ENCODE peak calls at places on chromosomes 5 and 9, in six cellular contexts. Y is K562, L is HepG2, F is upper lobe of left lung, C is HCT116, D is GM12878. M is an unnamed sample. For H3K4me1, the result is how much of the 10 kb centered on the place peaks cover.

GRCh38 chr5:149584106-149584505 is 2.8 kb downstream of the ARHGEF37 start:
- ATAC-seq in Y (no peak), L (no peak), F (no peak), C (no peak), D (no peak), M (no peak)

GRCh38 chr5:15249152-15249551 is 250.8 kb upstream of the FBXL7 start:
- ATAC-seq in Y (no peak), L (no peak), F (no peak), C (no peak), D (no peak), M (no peak)

GRCh38 chr5:142235050-142235797 is 89.6 kb downstream of the SPRY4 start:
- ATAC-seq in Y (no peak), L (no peak), F (no peak), C (peak), D (no peak), M (no peak)

GRCh38 chr9:87370003-87370685 is 127.5 kb upstream of the DAPK1 start:
- ATAC-seq in Y (no peak), L (no peak), F (no peak), C (no peak), D (no peak), M (no peak)

GRCh38 chr9:93480728-93481324 is 27.4 kb upstream of the FAM120AOS start:
- ATAC-seq in Y (no peak), L (peak), F (no peak), C (no peak), D (no peak), M (no peak)

GRCh38 chr9:36337002-36337401 is 63.1 kb downstream of the RNF38 start:
- ATAC-seq in Y (no peak), L (no peak), F (no peak), C (no peak), D (peak), M (no peak)

GRCh38 chr5:87803352-87803751 is 390.6 kb upstream of the CCNH start:
- ATAC-seq in Y (no peak), L (no peak), F (no peak), C (no peak), D (no peak), M (no peak)

GRCh38 chr9:98977813-98978212 is 34.1 kb downstream of the COL15A1 start:
- ATAC-seq in Y (no peak), L (no peak), F (no peak), C (no peak), D (no peak), M (no peak)

GRCh38 chr5:551406-551805 is 27.2 kb upstream of the SLC9A3 start:
- ATAC-seq in Y (no peak), L (no peak), F (no peak), C (no peak), D (no peak), M (no peak)

GRCh38 chr5:36128795-36129194 is 22.9 kb downstream of the LMBRD2 start:
- ATAC-seq in Y (no peak), L (no peak), F (no peak), C (no peak), D (no peak), M (no peak)

GRCh38 chr9:114462791-114463190 is 42.5 kb downstream of the WHRN start:
- ATAC-seq in Y (no peak), L (no peak), F (no peak), C (no peak), D (no peak), M (no peak)

GRCh38 chr9:128091144-128091543 is 23.1 kb downstream of the SLC25A25 start:
- ATAC-seq in Y (no peak), L (no peak), F (peak), C (no peak), D (no peak), M (peak)

GRCh38 chr9:90961375-90961774 is 159.8 kb downstream of the SYK start:
- ATAC-seq in Y (no peak), L (no peak), F (no peak), C (no peak), D (no peak), M (no peak)

GRCh38 chr9:27033815-27034403 is 28.4 kb upstream of the LRRC19 start:
- ATAC-seq in Y (peak), L (peak), F (peak), C (peak), D (peak), M (no peak)

GRCh38 chr9:107587175-107587963 is 97.8 kb upstream of the KLF4 start:
- ATAC-seq in Y (no peak), L (peak), F (peak), C (no peak), D (peak), M (peak)

GRCh38 chr9:78218890-78219289 is 17.0 kb upstream of the CEP78 start:
- ATAC-seq in Y (no peak), L (no peak), F (no peak), C (no peak), D (no peak), M (no peak)

GRCh38 chr5:111855356-111855755 is 98.4 kb upstream of the NREP start:
- ATAC-seq in Y (no peak), L (no peak), F (no peak), C (no peak), D (no peak), M (no peak)

GRCh38 chr5:172606156-172606785 is 34.8 kb upstream of the NEURL1B start:
- ATAC-seq in Y (no peak), L (no peak), F (no peak), C (no peak), D (no peak), M (no peak)

GRCh38 chr9:90821697-90822096 is 20.1 kb downstream of the SYK start:
- ATAC-seq in Y (no peak), L (no peak), F (no peak), C (no peak), D (no peak), M (no peak)

GRCh38 chr5:177980776-177981175 is 15.3 kb downstream of the PROP1 start:
- ATAC-seq in Y (no peak), L (no peak), F (no peak), C (no peak), D (no peak), M (no peak)

GRCh38 chr5:157306690-157307089 is 40.8 kb downstream of the CYFIP2 start:
- ATAC-seq in Y (no peak), L (no peak), F (no peak), C (no peak), D (no peak), M (no peak)

GRCh38 chr5:150662731-150663516 is 1.9 kb downstream of the MYOZ3 start:
- ATAC-seq in Y (peak), L (peak), F (no peak), C (peak), D (peak), M (no peak)

GRCh38 chr5:140398379-140398811 is 3.2 kb upstream of the ANKHD1 start:
- ATAC-seq in Y (no peak), L (no peak), F (no peak), C (no peak), D (no peak), M (no peak)

GRCh38 chr5:140401362-140402257 is at the start of gene ANKHD1:
- ATAC-seq in Y (peak), L (peak), F (peak), C (peak), D (peak), M (peak)

GRCh38 chr5:140400730-140401361 is 787 bp upstream of the ANKHD1 start:
- ATAC-seq in Y (peak), L (peak), F (peak), C (peak), D (peak), M (peak)

GRCh38 chr5:140403613-140404012 is 2.0 kb downstream of the ANKHD1 start:
- ATAC-seq in Y (no peak), L (no peak), F (no peak), C (no peak), D (no peak), M (no peak)

DNA sequence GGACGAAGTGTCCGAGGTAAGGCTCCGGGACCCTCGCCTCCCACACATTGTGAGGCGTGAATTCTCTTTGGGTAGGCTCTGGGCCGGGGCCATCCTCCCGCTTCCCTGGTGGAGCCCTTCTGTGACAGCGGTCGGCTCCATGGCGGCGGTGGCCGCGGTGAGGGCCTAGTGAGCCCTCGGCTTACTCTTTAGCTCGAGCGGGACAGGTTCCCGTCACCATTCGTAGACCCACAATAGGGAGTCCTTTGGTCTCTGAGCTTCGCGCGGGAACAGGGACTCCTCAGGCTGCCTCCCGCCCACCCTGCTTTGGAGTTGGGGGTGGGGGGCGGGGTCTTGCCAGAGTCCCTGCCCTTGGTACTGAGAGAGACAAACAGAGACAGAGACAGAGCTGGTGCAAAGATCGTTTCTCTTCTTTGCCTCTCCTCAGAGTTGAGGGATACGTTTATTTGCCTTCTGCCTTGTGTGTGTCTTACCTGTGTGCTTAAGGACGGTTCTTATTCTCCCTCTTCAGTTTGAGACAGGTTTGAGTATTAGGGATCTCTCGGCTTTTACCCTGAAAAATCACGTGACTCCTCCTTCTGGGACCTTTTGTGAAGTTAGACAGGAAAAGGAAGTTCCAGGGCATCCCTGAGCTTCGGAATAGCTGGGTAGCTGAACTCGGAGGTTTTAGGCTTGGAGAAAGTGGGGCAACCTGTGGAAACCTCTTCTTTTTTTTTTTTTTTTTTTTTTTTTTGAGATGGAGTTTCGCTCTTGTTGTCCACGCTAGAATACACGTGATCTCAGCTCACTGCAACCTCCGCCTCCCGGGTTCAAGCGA is 833 bp downstream of the ANKHD1 start:
- ATAC-seq in Y (peak), L (peak), F (peak), C (no peak), D (peak), M (no peak)
- TF ChIP-seq POLR2AphosphoS5 in Y (no peak), L (peak), F (no peak), C (no peak), D (no peak), M (no peak)

GRCh38 chr9:137243626-137244485 is 2.8 kb downstream of the TUBB4B start:
- ATAC-seq in Y (peak), L (peak), F (no peak), C (no peak), D (no peak), M (no peak)

GRCh38 chr9:137247135-137247915 is 3.8 kb upstream of the STPG3 start:
- ATAC-seq in Y (no peak), L (peak), F (peak), C (no peak), D (no peak), M (no peak)

GRCh38 chr9:137245450-137246421 is 4.6 kb downstream of the TUBB4B start:
- ATAC-seq in Y (no peak), L (peak), F (no peak), C (no peak), D (no peak), M (no peak)

GRCh38 chr9:137242329-137243204 is 1.5 kb downstream of the TUBB4B start:
- ATAC-seq in Y (no peak), L (no peak), F (no peak), C (no peak), D (no peak), M (no peak)

DNA sequence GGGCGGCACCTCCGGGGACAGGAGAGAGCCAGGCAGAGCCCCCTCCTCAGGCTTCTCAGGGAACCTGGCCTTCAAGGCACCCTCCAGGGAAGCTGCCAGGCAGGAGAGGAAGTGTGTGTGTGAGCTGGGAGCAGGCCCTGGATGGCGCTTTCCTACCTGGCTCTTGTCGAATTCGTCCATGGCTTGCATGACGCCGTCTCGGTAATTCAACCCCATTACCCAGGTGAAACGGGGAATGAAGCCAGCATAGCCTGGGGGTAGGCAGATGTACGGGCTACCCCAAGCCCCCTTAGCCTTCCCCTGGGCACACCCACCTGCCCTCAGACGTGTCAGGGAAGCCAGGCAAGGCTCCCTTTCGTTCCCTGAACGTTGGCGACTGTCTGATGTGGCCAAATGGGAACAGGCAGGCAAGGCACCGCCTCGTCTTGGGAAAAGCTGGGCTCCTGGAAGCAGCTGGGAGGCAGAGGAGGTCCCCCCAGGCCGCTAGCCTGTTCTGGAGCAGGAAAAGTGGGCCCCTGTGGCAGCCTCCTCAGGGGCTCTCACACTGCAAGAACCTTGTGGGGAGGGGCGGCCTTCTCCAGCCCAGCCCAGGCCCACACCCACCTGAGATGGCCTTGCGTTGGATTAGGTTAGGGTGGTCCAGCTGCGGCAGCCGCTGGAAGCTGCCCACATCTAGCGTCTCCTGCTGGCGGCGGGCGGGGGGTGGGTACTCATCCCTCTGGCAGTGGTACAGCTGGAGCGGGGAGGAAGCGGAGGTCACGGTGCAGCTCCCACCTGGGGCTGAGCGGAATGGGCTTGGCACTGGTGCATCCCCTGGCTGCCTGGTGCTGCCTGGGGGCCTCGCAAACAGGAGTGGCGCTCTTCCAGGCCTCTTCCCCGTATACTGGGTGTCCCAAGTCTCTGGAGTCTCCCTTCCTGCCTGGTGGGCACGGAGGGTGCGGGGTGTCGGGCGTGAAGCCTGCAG is 3.7 kb downstream of the TUBB4B start:
- ATAC-seq in Y (no peak), L (peak), F (no peak), C (no peak), D (no peak), M (no peak)
- TF ChIP-seq POLR2A in Y (no peak), L (no peak), F (no peak), C (peak), D (no peak), M (no peak)

GRCh38 chr5:119347996-119348395 is 7.8 kb upstream of the TNFAIP8 start:
- ATAC-seq in Y (no peak), L (no peak), F (peak), C (no peak), D (no peak), M (no peak)
- H3K4me1 ChIP-seq in Y (under half), L (under half), F (under half), C (under half), D (half or more), M (under half)

GRCh38 chr9:126682113-126682810 is 68.5 kb downstream of the LMX1B start:
- ATAC-seq in Y (no peak), L (no peak), F (no peak), C (no peak), D (no peak), M (no peak)
- TF ChIP-seq POLR2AphosphoS5 in Y (no peak), L (no peak), F (no peak), C (no peak), D (no peak), M (no peak)

DNA sequence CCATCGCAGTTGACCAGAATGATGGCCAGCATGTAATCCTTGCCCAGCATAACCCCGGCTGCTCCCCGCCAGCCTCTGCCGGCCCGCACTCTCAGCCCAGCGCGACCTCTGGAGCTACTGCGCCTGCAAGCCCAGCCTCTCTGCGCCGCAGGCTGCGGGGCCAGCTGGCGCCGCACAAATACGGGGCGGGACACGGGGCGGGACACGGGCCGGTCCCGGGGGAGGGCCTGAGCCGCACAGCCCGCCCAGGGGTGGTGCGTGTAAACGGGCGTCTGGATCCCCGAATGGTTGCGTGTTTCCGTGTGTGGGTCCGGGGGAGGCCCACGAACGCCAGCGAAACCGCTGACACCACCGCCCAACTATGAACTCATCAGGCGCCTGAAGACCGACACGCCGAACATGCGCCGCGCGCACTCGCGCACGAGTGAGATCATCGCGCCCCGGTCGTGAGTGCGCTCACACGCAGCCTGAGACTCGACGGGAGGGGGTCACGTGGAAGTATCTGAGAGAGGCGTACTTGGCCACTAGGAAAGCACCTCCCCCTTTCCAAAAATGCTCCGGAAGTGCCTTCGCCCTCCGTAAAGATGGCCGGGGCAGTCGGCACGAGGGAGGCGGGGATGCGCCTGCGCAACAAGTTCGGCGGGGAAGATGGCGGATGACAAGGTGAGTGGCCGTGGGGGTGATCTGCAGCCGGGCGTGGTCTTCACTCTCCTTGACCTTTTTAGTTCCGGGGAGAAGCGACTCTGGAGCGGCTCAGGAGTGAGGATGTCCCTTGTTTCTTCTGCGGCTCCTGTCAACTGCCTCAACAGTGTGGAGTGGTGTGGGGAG is at the start of the genes APBB3 and SLC35A4:
- ATAC-seq in Y (peak), L (peak), F (peak), C (peak), D (peak), M (peak)
- TF ChIP-seq POLR2A in Y (peak), L (peak), F (peak), C (peak), D (peak), M (peak)